ENCODE peak calls at places on chromosomes 12 and 14, in eight cellular contexts. S is T47D; I is type B pancreatic cell; V is WERI-Rb-1; R is NCI-H2107; O is H7; N is stimulated activated CD8-positive, alpha-beta memory T cell treated with anti-CD3 and anti-CD28 coated beads, Interleukin-15, amount 100 ng/mL, for 24 hours; U is K562. Q is an unnamed sample.

GRCh38 chr14:30193791-30194407 is 266.3 kb upstream of the PRKD1 start:
- DNase-seq in S (no peak), I (no peak), V (no peak), R (no peak), O (no peak), N (no peak), U (no peak), Q (no peak)

GRCh38 chr14:105474478-105475268 is at the start of gene CRIP2:
- DNase-seq in S (peak), I (no peak), V (peak), R (peak), O (peak), N (no peak), U (peak), Q (peak)

GRCh38 chr12:26274441-26275312 is 79.3 kb downstream of the SSPN start:
- DNase-seq in S (peak), I (no peak), V (no peak), R (no peak), O (no peak), N (peak), U (peak), Q (no peak)

GRCh38 chr12:75444444-75445136 is 36.0 kb upstream of the GLIPR1 start:
- DNase-seq in S (no peak), I (no peak), V (no peak), R (no peak), O (no peak), N (no peak), U (no peak), Q (no peak)

GRCh38 chr12:78229491-78230209 is 399.0 kb downstream of the NAV3 start:
- DNase-seq in S (no peak), I (no peak), V (peak), R (no peak), O (peak), N (no peak), U (peak), Q (peak)

GRCh38 chr12:108399514-108399913 is 60.4 kb upstream of the CMKLR1 start:
- DNase-seq in S (no peak), I (no peak), V (no peak), R (no peak), O (no peak), N (no peak), U (no peak), Q (no peak)

GRCh38 chr14:93090826-93091583 is 24.7 kb downstream of the ITPK1 start:
- DNase-seq in S (no peak), I (no peak), V (no peak), R (peak), O (peak), N (no peak), U (no peak), Q (no peak)

GRCh38 chr14:83483063-83483462 is 1949.4 kb upstream of the SEL1L start:
- DNase-seq in S (no peak), I (no peak), V (no peak), R (no peak), O (no peak), N (no peak), U (no peak), Q (no peak)

GRCh38 chr14:105075364-105076295 is 10.4 kb upstream of the GPR132 start:
- DNase-seq in S (no peak), I (peak), V (peak), R (peak), O (peak), N (no peak), U (peak), Q (peak)

GRCh38 chr12:117367006-117367638 is 5.7 kb upstream of the NOS1 start:
- DNase-seq in S (peak), I (no peak), V (peak), R (peak), O (peak), N (peak), U (peak), Q (peak)

GRCh38 chr12:26150737-26151450 is 26.1 kb upstream of the BHLHE41 start:
- DNase-seq in S (no peak), I (no peak), V (no peak), R (no peak), O (no peak), N (no peak), U (no peak), Q (no peak)

GRCh38 chr14:24080888-24081738 is 9.8 kb downstream of the CPNE6 start:
- DNase-seq in S (peak), I (no peak), V (peak), R (no peak), O (peak), N (peak), U (peak), Q (peak)

GRCh38 chr14:23061995-23062394 is 4.7 kb upstream of the CDH24 start:
- DNase-seq in S (peak), I (no peak), V (no peak), R (no peak), O (peak), N (no peak), U (no peak), Q (no peak)

GRCh38 chr12:106348411-106348810 is 9.1 kb upstream of the POLR3B start:
- DNase-seq in S (no peak), I (no peak), V (no peak), R (no peak), O (no peak), N (no peak), U (no peak), Q (no peak)

GRCh38 chr14:80988742-80989429 is 33.5 kb downstream of the TSHR start:
- DNase-seq in S (no peak), I (no peak), V (no peak), R (no peak), O (no peak), N (no peak), U (no peak), Q (no peak)

GRCh38 chr14:105056303-105056831 is 8.9 kb downstream of the GPR132 start:
- DNase-seq in S (no peak), I (no peak), V (no peak), R (no peak), O (peak), N (no peak), U (no peak), Q (no peak)

GRCh38 chr14:77037886-77038511 is 9.5 kb upstream of the IRF2BPL start:
- DNase-seq in S (no peak), I (no peak), V (no peak), R (no peak), O (peak), N (no peak), U (no peak), Q (no peak)

GRCh38 chr12:84131076-84131475 is 781.5 kb downstream of the SLC6A15 start:
- DNase-seq in S (no peak), I (no peak), V (no peak), R (no peak), O (no peak), N (no peak), U (no peak), Q (no peak)

GRCh38 chr12:112907415-112908157 is 824 bp downstream of the OAS1 start:
- DNase-seq in S (no peak), I (peak), V (no peak), R (no peak), O (no peak), N (no peak), U (no peak), Q (no peak)

GRCh38 chr14:70186826-70187483 is 1.8 kb downstream of the SLC8A3 start:
- DNase-seq in S (no peak), I (peak), V (peak), R (no peak), O (peak), N (no peak), U (no peak), Q (peak)

GRCh38 chr14:65169351-65169750 is 67.0 kb upstream of the MAX start:
- DNase-seq in S (no peak), I (no peak), V (no peak), R (no peak), O (no peak), N (no peak), U (no peak), Q (no peak)

GRCh38 chr12:102883204-102883799 is 33.7 kb downstream of the PAH start:
- DNase-seq in S (peak), I (peak), V (peak), R (peak), O (peak), N (no peak), U (peak), Q (peak)

GRCh38 chr12:32501835-32502333 is 102.5 kb downstream of the FGD4 start:
- DNase-seq in S (no peak), I (peak), V (peak), R (peak), O (peak), N (no peak), U (no peak), Q (peak)

GRCh38 chr12:10726945-10727344 is 3.8 kb upstream of the YBX3 start:
- DNase-seq in S (no peak), I (no peak), V (no peak), R (no peak), O (no peak), N (no peak), U (no peak), Q (no peak)

GRCh38 chr12:19829100-19829853 is 390.0 kb downstream of the AEBP2 start:
- DNase-seq in S (no peak), I (no peak), V (no peak), R (no peak), O (no peak), N (no peak), U (no peak), Q (no peak)

GRCh38 chr14:95609398-95609990 is 74.6 kb downstream of the GLRX5 start:
- DNase-seq in S (peak), I (no peak), V (peak), R (peak), O (peak), N (no peak), U (peak), Q (peak)

GRCh38 chr12:50333441-50333840 is 50.1 kb upstream of the LIMA1 start:
- DNase-seq in S (no peak), I (no peak), V (no peak), R (no peak), O (no peak), N (no peak), U (no peak), Q (no peak)

GRCh38 chr12:17108877-17109520 is 503.0 kb upstream of the LMO3 start:
- DNase-seq in S (no peak), I (no peak), V (no peak), R (no peak), O (no peak), N (no peak), U (no peak), Q (no peak)

GRCh38 chr12:130966443-130967030 is 12.8 kb downstream of the ADGRD1 start:
- DNase-seq in S (no peak), I (peak), V (no peak), R (no peak), O (no peak), N (no peak), U (no peak), Q (no peak)

GRCh38 chr12:70732287-70732686 is 95.1 kb upstream of the PTPRB start:
- DNase-seq in S (no peak), I (no peak), V (no peak), R (no peak), O (no peak), N (no peak), U (no peak), Q (no peak)

GRCh38 chr12:104605685-104606084 is 148.9 kb downstream of the CHST11 start:
- DNase-seq in S (no peak), I (no peak), V (no peak), R (no peak), O (peak), N (no peak), U (no peak), Q (no peak)

GRCh38 chr12:10154145-10154496 is 17.8 kb downstream of the OLR1 start:
- DNase-seq in S (no peak), I (no peak), V (no peak), R (no peak), O (no peak), N (no peak), U (no peak), Q (no peak)

GRCh38 chr14:50497351-50497750 is 35.0 kb downstream of the MAP4K5 start:
- DNase-seq in S (no peak), I (no peak), V (no peak), R (no peak), O (no peak), N (no peak), U (no peak), Q (no peak)

GRCh38 chr14:86852530-86852929 is 1140.5 kb downstream of the GALC start:
- DNase-seq in S (no peak), I (no peak), V (no peak), R (no peak), O (no peak), N (no peak), U (no peak), Q (no peak)

Q was measured in glutamatergic neuron.